ENCODE peak calls at places on chromosome 20, in five cellular contexts. X is IMR-90, U is mesenchymal stem cell, O is neuronal stem cell, M is H1. L is an unnamed sample.

GRCh38 chr20:611047-611842 is 1.1 kb upstream of the TCF15 start:
- DNase-seq in X (no peak), O (no peak), M (no peak), U (no peak), L (no peak)

GRCh38 chr20:10633708-10634107 is 40.1 kb downstream of the JAG1 start:
- DNase-seq in O (no peak), X (no peak), M (no peak), U (no peak), L (no peak)

GRCh38 chr20:50855498-50856474 is 60.9 kb downstream of the BCAS4 start:
- DNase-seq in X (peak; percentile 49), U (no peak), M (no peak), O (no peak), L (peak; percentile 68)

GRCh38 chr20:42494290-42494689 is 695.4 kb downstream of the PTPRT start:
- DNase-seq in U (no peak), M (no peak), O (no peak), X (no peak), L (no peak)

GRCh38 chr20:17541996-17542395 is 10.8 kb upstream of the BFSP1 start:
- DNase-seq in M (no peak), X (peak; percentile 87), O (no peak), U (peak; percentile 70), L (no peak)

GRCh38 chr20:24585796-24586522 is 116.5 kb downstream of the SYNDIG1 start:
- DNase-seq in X (no peak), U (no peak), M (peak; percentile 29), O (no peak), L (no peak)

GRCh38 chr20:61419010-61419409 is 166.9 kb downstream of the CDH4 start:
- DNase-seq in U (no peak), X (no peak), O (no peak), M (no peak), L (no peak)

GRCh38 chr20:11453430-11453829 is 464.3 kb upstream of the BTBD3 start:
- DNase-seq in O (no peak), U (peak; percentile 31), X (peak; percentile 87), M (no peak), L (no peak)

GRCh38 chr20:36493801-36494114 is 47.6 kb upstream of the MYL9 start:
- DNase-seq in M (no peak), U (no peak), X (peak; percentile 78), O (no peak), L (no peak)

GRCh38 chr20:32112862-32113261 is 3.3 kb downstream of the TM9SF4 start:
- DNase-seq in M (no peak), X (no peak), U (no peak), O (no peak), L (no peak)

GRCh38 chr20:31496761-31497295 is 17.4 kb upstream of the HM13 start:
- DNase-seq in M (no peak), U (no peak), O (no peak), X (no peak), L (no peak)

GRCh38 chr20:45085289-45085688 is 15.6 kb downstream of the KCNS1 start:
- DNase-seq in U (no peak), M (no peak), X (no peak), O (no peak), L (no peak)

GRCh38 chr20:38120625-38120988 is 44.5 kb downstream of the TGM2 start:
- DNase-seq in X (no peak), M (no peak), O (no peak), U (no peak), L (no peak)

GRCh38 chr20:7195704-7196103 is 428.2 kb downstream of the BMP2 start:
- DNase-seq in X (no peak), M (no peak), O (no peak), U (peak; percentile 8), L (no peak)

GRCh38 chr20:25191689-25192088 is 3.8 kb upstream of the ENTPD6 start:
- DNase-seq in O (no peak), U (no peak), X (no peak), M (no peak), L (no peak)

GRCh38 chr20:38023181-38024085 is 9.8 kb downstream of the TTI1 start:
- DNase-seq in M (no peak), U (peak; percentile 93), X (peak; percentile 96), O (no peak), L (no peak)

GRCh38 chr20:18615020-18615652 is 27.3 kb downstream of the DTD1 start:
- DNase-seq in X (no peak), U (no peak), O (no peak), M (no peak), L (no peak)

GRCh38 chr20:37898301-37899104 is 4.4 kb upstream of the VSTM2L start:
- DNase-seq in U (no peak), X (peak; percentile 3), M (no peak), O (no peak), L (no peak)

GRCh38 chr20:21520702-21521595 is 7.1 kb upstream of the NKX2-2 start:
- DNase-seq in X (no peak), M (no peak), O (no peak), U (no peak), L (peak; percentile 75)

GRCh38 chr20:49612127-49612738 is 44.3 kb upstream of the PTGIS start:
- DNase-seq in X (no peak), U (no peak), O (no peak), M (no peak), L (no peak)

GRCh38 chr20:12976720-12977633 is 31.8 kb upstream of the SPTLC3 start:
- DNase-seq in X (no peak), O (no peak), U (no peak), M (no peak), L (no peak)
- H2BK15ac ChIP-seq in X (no peak overlapping the region), O (no peak overlapping the region), U (no peak overlapping the region), M (no peak overlapping the region), L (no peak overlapping the region)

DNA sequence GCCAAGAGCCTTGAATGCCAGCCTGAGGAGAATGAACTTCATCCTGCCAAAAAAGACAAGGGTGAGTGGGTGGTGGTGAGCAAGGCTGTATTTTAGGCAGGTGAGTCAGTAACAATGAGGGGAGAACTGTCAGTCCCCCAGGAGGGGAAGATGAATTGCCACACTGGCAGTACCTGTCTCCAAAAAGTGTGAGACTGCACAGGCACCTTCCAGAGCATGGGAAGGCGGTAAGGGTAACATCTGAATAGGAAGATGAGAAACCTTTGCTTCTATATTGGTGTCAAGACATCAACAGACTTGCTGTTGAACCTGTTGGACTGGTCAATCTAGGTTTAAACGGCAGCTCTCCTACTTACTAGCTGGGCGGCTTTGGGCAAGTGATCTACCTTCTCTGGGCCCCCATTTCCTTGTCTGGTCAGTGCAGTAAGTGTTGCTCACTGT is 30.9 kb downstream of the STK35 start:
- DNase-seq in U (no peak), O (no peak), X (no peak), M (no peak), L (no peak)
- H4K91ac ChIP-seq in U (no peak overlapping the region), O (no peak overlapping the region), X (peak overlapping the region; percentile 60), M (no peak overlapping the region), L (no peak overlapping the region)

DNA sequence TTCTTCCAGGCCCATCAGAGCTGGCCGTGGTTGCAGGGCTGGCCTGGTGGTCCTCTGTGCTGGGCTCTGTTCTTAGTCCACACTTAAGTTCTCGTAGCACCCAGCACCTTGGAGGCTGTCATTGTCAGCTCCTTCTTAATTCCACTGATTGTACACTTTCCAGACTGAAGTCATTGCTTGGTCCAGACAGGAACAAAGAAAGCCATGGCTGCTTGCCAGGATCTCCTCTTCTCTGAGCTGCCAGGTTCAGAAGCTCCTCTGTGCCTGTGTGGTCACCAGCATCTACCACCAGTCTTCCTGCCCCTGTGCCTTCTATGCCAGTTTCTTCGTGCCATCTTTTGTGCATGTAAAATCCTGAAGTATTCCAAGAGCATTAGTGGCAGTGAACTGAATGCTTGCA is 39.5 kb upstream of the PCMTD2 start:
- DNase-seq in O (no peak), U (no peak), M (no peak), X (no peak), L (no peak)
- H3K4me2 ChIP-seq in O (no peak overlapping the region), U (no peak overlapping the region), M (no peak overlapping the region), X (no peak overlapping the region), L (no peak overlapping the region)

DNA sequence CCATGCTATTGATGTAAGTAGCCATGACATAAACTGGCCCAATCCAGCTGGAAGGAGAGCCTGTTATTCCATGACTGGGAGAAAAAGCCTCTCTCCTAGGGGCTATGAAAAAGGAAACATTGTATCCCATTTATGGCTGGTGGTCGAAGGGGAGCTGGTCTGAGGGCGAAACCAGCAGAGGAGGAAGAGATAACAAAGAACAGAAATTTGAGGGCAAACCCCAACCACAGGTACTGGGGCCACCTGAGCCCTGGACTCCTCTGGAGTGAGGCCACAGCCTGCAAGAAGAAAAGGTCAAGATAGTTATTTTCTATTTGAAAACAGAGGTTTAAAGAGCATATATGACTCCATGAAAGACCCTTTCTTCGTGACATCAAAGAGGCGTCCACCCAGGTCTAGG is 129.5 kb upstream of the CD93 start:
- DNase-seq in O (no peak), X (no peak), U (no peak), M (no peak), L (no peak)
- H2BK15ac ChIP-seq in O (no peak overlapping the region), X (no peak overlapping the region), U (no peak overlapping the region), M (no peak overlapping the region), L (no peak overlapping the region)

DNA sequence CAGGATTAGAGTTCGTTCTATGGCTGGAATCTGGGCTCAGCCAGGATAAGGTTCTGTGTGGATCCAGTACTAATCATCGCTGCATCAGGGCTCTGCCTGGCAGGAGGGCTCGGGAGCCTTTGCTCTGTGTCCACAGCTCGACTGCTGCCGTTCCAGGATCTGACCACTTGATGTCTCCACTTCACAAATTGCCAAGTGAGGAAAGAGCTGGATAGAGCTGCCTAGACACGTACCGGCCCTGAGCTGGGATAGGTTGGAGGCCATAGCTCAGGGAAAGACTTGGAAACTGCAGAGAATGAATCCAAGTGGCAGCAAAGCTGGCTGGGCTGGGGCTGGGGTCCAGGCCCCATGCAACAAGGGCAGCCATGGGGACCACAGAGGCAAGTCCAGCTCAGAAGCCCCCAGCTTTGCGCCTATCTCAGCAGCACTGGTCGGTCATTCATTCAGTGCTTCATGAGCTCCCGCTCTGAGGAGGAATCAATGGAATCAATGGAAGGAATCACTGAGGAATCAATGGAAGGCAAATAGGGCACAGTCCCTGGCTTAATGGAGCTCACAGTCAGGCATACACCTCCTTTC is 38.0 kb upstream of the TOP1 start:
- DNase-seq in M (peak; percentile 79), U (peak; percentile 90), X (peak; percentile 87), O (peak; percentile 67), L (peak; percentile 90)
- H4K91ac ChIP-seq in M (peak overlapping the region; percentile 46), U (peak overlapping the region; percentile 54), X (peak overlapping the region; percentile 83), O (no peak overlapping the region), L (no peak overlapping the region)

GRCh38 chr20:63855363-63856110 is 5.8 kb upstream of the ABHD16B start:
- DNase-seq in O (no peak), X (no peak), U (no peak), M (peak; percentile 63), L (no peak)
- H3K4me2 ChIP-seq in O (peak overlapping the region; percentile 49), X (no peak overlapping the region), U (no peak overlapping the region), M (peak overlapping the region; percentile 61), L (peak overlapping the region; percentile 18)

DNA sequence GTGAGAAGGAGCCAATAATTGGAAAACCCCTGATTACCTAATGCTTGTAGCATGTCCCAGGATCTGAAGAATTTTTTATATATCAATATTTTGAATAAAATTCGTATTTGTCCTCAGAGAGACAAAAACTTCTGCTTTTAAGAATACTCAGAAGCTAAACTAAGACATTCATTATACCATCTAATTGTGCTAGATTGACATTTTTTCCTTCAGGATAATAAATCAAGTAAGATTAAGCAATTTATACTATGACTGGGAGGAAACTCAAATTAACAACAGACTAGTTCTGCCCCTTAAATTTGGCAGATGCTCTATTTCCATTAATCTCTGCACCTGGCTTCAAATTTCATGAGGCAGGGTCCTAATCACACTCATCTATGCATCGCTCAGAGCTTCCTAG is 291.4 kb downstream of the PLCB1 start:
- DNase-seq in X (no peak), M (no peak), O (no peak), U (no peak), L (no peak)
- H2BK15ac ChIP-seq in X (no peak overlapping the region), M (no peak overlapping the region), O (no peak overlapping the region), U (no peak overlapping the region), L (no peak overlapping the region)

GRCh38 chr20:1860446-1860845 is 34.8 kb upstream of the SIRPA start:
- DNase-seq in X (peak; percentile 74), U (peak; percentile 33), O (no peak), M (no peak), L (no peak)
- H4K91ac ChIP-seq in X (peak overlapping the region; percentile 75), U (peak overlapping the region; percentile 49), O (no peak overlapping the region), M (no peak overlapping the region), L (no peak overlapping the region)

L was measured in H9.